ENCODE peak calls at places on chromosomes 12 and 14, in seven cellular contexts. H is tibial nerve, J is sigmoid colon, A is A549, F is stomach, T is SK-N-SH, O is transverse colon. I is an unnamed sample.

GRCh38 chr14:63205850-63206249 is 1.6 kb downstream of the RHOJ start:
- DNase-seq in H (no peak), J (no peak), A (no peak), F (no peak), T (no peak), O (no peak), I (no peak)

GRCh38 chr12:60059180-60059579 is 463.4 kb downstream of the SLC16A7 start:
- DNase-seq in H (no peak), J (no peak), A (no peak), F (no peak), T (no peak), O (no peak), I (no peak)

GRCh38 chr14:91154851-91155625 is 41.2 kb downstream of the DGLUCY start:
- DNase-seq in H (no peak), J (peak), A (no peak), F (peak), T (peak), O (peak), I (no peak)

GRCh38 chr14:63180017-63180416 is 24.2 kb upstream of the RHOJ start:
- DNase-seq in H (peak), J (peak), A (no peak), F (no peak), T (no peak), O (no peak), I (no peak)

GRCh38 chr12:109627633-109628032 is 54.0 kb downstream of the MVK start:
- DNase-seq in H (no peak), J (no peak), A (no peak), F (no peak), T (no peak), O (no peak), I (no peak)

GRCh38 chr12:26939192-26939832 is 1.0 kb downstream of the FGFR1OP2 start:
- DNase-seq in H (no peak), J (no peak), A (no peak), F (no peak), T (no peak), O (no peak), I (no peak)

GRCh38 chr12:123856681-123857080 is 94.6 kb downstream of the DNAH10 start:
- DNase-seq in H (no peak), J (no peak), A (no peak), F (no peak), T (no peak), O (no peak), I (no peak)

GRCh38 chr12:15520083-15520482 is 197.8 kb downstream of the PTPRO start:
- DNase-seq in H (no peak), J (no peak), A (no peak), F (no peak), T (no peak), O (no peak), I (no peak)

GRCh38 chr14:68394113-68394718 is 398.7 kb downstream of the ZFP36L1 start:
- DNase-seq in H (no peak), J (peak), A (no peak), F (no peak), T (no peak), O (no peak), I (peak)

DNA sequence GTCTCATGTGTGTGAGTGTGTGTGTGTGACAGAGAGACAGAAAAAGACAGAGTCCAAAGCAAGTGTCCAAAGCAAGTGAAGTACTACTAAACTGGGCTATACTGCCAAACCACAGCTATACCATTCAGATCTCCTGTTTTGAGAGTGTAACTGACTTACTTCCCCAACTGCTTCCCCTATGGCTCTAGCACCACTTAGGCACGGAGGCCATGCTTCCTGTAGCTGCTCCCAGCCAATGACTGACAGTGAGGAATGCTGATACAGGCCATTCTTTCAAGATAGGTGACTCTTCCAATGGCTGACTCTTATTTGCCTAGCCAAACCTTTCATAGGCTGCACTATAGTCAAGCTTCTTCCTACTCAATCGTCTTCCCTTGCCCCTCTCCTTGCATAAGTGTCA is 393.2 kb downstream of the BCAT1 start:
- DNase-seq in H (no peak), J (no peak), A (no peak), F (no peak), T (no peak), O (no peak), I (no peak)
- H3K27ac ChIP-seq in H (no peak), J (no peak), A (no peak), F (no peak), T (no peak), O (no peak), I (no peak)

GRCh38 chr12:92735131-92735721 is 32.4 kb downstream of the PLEKHG7 start:
- DNase-seq in H (no peak), J (no peak), A (no peak), F (no peak), T (no peak), O (no peak), I (no peak)
- TF ChIP-seq EP300 in H (peak), J (no peak), A (no peak), F (no peak), T (no peak), O (no peak), I (no peak)

GRCh38 chr14:21018286-21018685 is 6.6 kb downstream of the NDRG2 start:
- DNase-seq in H (no peak), J (no peak), A (no peak), F (no peak), T (no peak), O (no peak), I (no peak)

GRCh38 chr14:21015312-21015711 is 9.5 kb downstream of the NDRG2 start:
- DNase-seq in H (no peak), J (no peak), A (no peak), F (no peak), T (no peak), O (no peak), I (no peak)

GRCh38 chr14:21016791-21017190 is 8.1 kb downstream of the NDRG2 start:
- DNase-seq in H (no peak), J (no peak), A (no peak), F (no peak), T (no peak), O (no peak), I (no peak)

GRCh38 chr14:21017528-21018245 is 7.2 kb downstream of the NDRG2 start:
- DNase-seq in H (no peak), J (no peak), A (no peak), F (no peak), T (no peak), O (no peak), I (no peak)

GRCh38 chr14:21014761-21015190 is 10.1 kb downstream of the NDRG2 start:
- DNase-seq in H (peak), J (peak), A (peak), F (peak), T (peak), O (peak), I (peak)
- H3K27ac ChIP-seq in H (no peak), J (peak), A (no peak), F (no peak), T (no peak), O (no peak), I (peak)

GRCh38 chr14:33631021-33631420 is 319.9 kb downstream of the EGLN3 start:
- DNase-seq in H (no peak), J (no peak), A (no peak), F (no peak), T (no peak), O (no peak), I (no peak)
- TF ChIP-seq EP300 in H (no peak), J (no peak), A (no peak), F (no peak), T (no peak), O (no peak), I (no peak)

GRCh38 chr14:51333901-51334432 is 93.9 kb downstream of the TMX1 start:
- DNase-seq in H (no peak), J (peak), A (no peak), F (no peak), T (no peak), O (no peak), I (no peak)
- H3K27ac ChIP-seq in H (no peak), J (peak), A (no peak), F (no peak), T (peak), O (peak), I (peak)

GRCh38 chr14:75487155-75487671 is 35.1 kb upstream of the BATF start:
- DNase-seq in H (no peak), J (no peak), A (no peak), F (no peak), T (no peak), O (no peak), I (no peak)

GRCh38 chr14:75482366-75482765 is 39.9 kb upstream of the BATF start:
- DNase-seq in H (no peak), J (no peak), A (no peak), F (no peak), T (no peak), O (no peak), I (no peak)

GRCh38 chr14:75489480-75489837 is 32.8 kb upstream of the BATF start:
- DNase-seq in H (no peak), J (no peak), A (no peak), F (no peak), T (no peak), O (no peak), I (no peak)

GRCh38 chr14:75484711-75485429 is 37.4 kb upstream of the BATF start:
- DNase-seq in H (no peak), J (no peak), A (no peak), F (no peak), T (no peak), O (no peak), I (no peak)

GRCh38 chr14:75486317-75486716 is 36.0 kb upstream of the BATF start:
- DNase-seq in H (no peak), J (no peak), A (no peak), F (no peak), T (no peak), O (no peak), I (no peak)
- TF ChIP-seq EP300 in H (no peak), J (no peak), A (no peak), F (no peak), T (no peak), O (no peak), I (no peak)

GRCh38 chr14:104898870-104899510 is 25.7 kb upstream of the PLD4 start:
- DNase-seq in H (no peak), J (peak), A (no peak), F (no peak), T (no peak), O (no peak), I (no peak)
- H3K27ac ChIP-seq in H (no peak), J (no peak), A (no peak), F (no peak), T (no peak), O (no peak), I (no peak)

DNA sequence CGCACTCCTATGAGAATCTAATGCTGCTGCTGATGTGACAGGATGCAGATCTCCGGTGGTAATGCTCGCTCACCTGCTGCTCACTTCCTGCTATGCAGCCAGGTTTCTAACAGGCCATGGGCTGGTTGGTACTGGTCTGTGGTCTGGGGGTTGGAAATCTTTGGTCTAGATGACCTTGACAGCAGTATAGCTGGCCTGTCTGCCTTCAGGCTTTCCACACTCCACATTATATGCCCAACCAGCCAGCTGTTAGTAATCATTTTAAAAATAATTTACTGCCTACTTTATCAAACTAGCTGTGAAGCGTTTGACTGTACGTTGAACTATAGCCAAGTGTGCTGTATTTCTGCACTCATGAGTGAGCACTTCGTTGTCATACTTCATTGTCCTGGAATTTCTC is 424.0 kb upstream of the GARIN6 start:
- DNase-seq in H (no peak), J (no peak), A (no peak), F (no peak), T (peak), O (no peak), I (no peak)
- TF ChIP-seq EP300 in H (no peak), J (no peak), A (no peak), F (no peak), T (no peak), O (no peak), I (no peak)

GRCh38 chr12:57712671-57713070 is 18.7 kb downstream of the OS9 start:
- DNase-seq in H (no peak), J (no peak), A (no peak), F (no peak), T (no peak), O (no peak), I (no peak)
- H3K27ac ChIP-seq in H (no peak), J (no peak), A (no peak), F (no peak), T (no peak), O (no peak), I (no peak)